ENCODE peak calls at places on chromosomes 5 and 9, in nine cellular contexts. O, J, U, N, K, R, F, Q and X are unnamed samples.

GRCh38 chr9:110157812-110158629 is 49.9 kb downstream of the C9orf152 start:
- DNase-seq in O (no peak), J (no peak), U (no peak), N (no peak), K (no peak), R (no peak), F (no peak), Q (no peak), X (no peak)

GRCh38 chr5:149489605-149490037 is 61.6 kb downstream of the CSNK1A1 start:
- DNase-seq in O (peak; percentile 57), J (no peak), U (peak; percentile 10), N (no peak), K (no peak), R (no peak), F (no peak), Q (peak; percentile 29), X (no peak)

GRCh38 chr9:75712690-75713089 is 177.8 kb upstream of the PCSK5 start:
- DNase-seq in O (no peak), J (no peak), U (no peak), N (no peak), K (no peak), R (no peak), F (no peak), Q (no peak), X (no peak)

GRCh38 chr9:16267336-16268036 is 603.0 kb downstream of the BNC2 start:
- DNase-seq in O (no peak), J (no peak), U (no peak), N (no peak), K (no peak), R (no peak), F (no peak), Q (peak; percentile 31), X (no peak)

GRCh38 chr5:6711409-6712135 is 1.7 kb upstream of the TENT4A start:
- DNase-seq in O (peak; percentile 3), J (no peak), U (no peak), N (no peak), K (no peak), R (no peak), F (no peak), Q (no peak), X (no peak)

GRCh38 chr5:169165052-169165451 is 135.9 kb downstream of the SLIT3 start:
- DNase-seq in O (no peak), J (no peak), U (no peak), N (no peak), K (no peak), R (no peak), F (no peak), Q (no peak), X (no peak)

GRCh38 chr9:114850871-114851270 is 45.0 kb upstream of the TNFSF15 start:
- DNase-seq in O (no peak), J (no peak), U (no peak), N (no peak), K (no peak), R (no peak), F (no peak), Q (no peak), X (no peak)

GRCh38 chr5:6611561-6612256 is 21.1 kb downstream of the NSUN2 start:
- DNase-seq in O (no peak), J (no peak), U (no peak), N (no peak), K (no peak), R (no peak), F (no peak), Q (no peak), X (no peak)

GRCh38 chr9:88533951-88534455 is 975 bp upstream of the NXNL2 start:
- DNase-seq in O (no peak), J (no peak), U (no peak), N (no peak), K (no peak), R (no peak), F (no peak), Q (peak; percentile 59), X (peak; percentile 23)

GRCh38 chr5:141373673-141374317 is at the start of gene PCDHGA6:
- DNase-seq in O (no peak), J (no peak), U (no peak), N (no peak), K (no peak), R (no peak), F (no peak), Q (peak; percentile 32), X (no peak)

GRCh38 chr9:14315754-14316573 is 2.0 kb upstream of the NFIB start:
- DNase-seq in O (no peak), J (peak; percentile 70), U (no peak), N (peak; percentile 16), K (no peak), R (no peak), F (no peak), Q (no peak), X (peak; percentile 30)

GRCh38 chr9:136667217-136667939 is 4.7 kb downstream of the EGFL7 start:
- DNase-seq in O (no peak), J (no peak), U (no peak), N (no peak), K (no peak), R (no peak), F (no peak), Q (no peak), X (no peak)

GRCh38 chr5:116626945-116627679 is 52.5 kb upstream of the SEMA6A start:
- DNase-seq in O (no peak), J (no peak), U (no peak), N (no peak), K (no peak), R (no peak), F (no peak), Q (no peak), X (no peak)

GRCh38 chr9:98132806-98133631 is 14.0 kb upstream of the TRIM14 start:
- DNase-seq in O (no peak), J (no peak), U (no peak), N (peak; percentile 75), K (no peak), R (no peak), F (no peak), Q (no peak), X (no peak)

GRCh38 chr5:126499742-126500396 is 76.7 kb downstream of the GRAMD2B start:
- DNase-seq in O (no peak), J (no peak), U (peak; percentile 37), N (no peak), K (no peak), R (no peak), F (no peak), Q (peak; percentile 18), X (no peak)

GRCh38 chr9:136052991-136053756 is 41.9 kb downstream of the NACC2 start:
- DNase-seq in O (no peak), J (no peak), U (peak; percentile 43), N (peak; percentile 30), K (no peak), R (no peak), F (no peak), Q (no peak), X (no peak)

GRCh38 chr5:181203842-181204560 is 995 bp downstream of the TRIM7 start:
- DNase-seq in O (no peak), J (no peak), U (no peak), N (no peak), K (no peak), R (no peak), F (no peak), Q (no peak), X (no peak)

GRCh38 chr5:151150484-151151262 is 6.9 kb downstream of the ANXA6 start:
- DNase-seq in O (peak; percentile 26), J (no peak), U (no peak), N (peak; percentile 60), K (no peak), R (peak; percentile 53), F (peak; percentile 44), Q (no peak), X (no peak)